ENCODE peak calls at places on chromosomes 11 and 22, in seven cellular contexts. W, Z, L, K, Q, C and E are unnamed samples.

GRCh38 chr22:23677701-23677995 is 13.2 kb upstream of the RGL4 start:
- DNase-seq in L (no peak), C (no peak), W (no peak), Z (no peak), Q (no peak), K (no peak), E (peak; percentile 82)

GRCh38 chr11:65852508-65853248 is 5.3 kb downstream of the CFL1 start:
- DNase-seq in L (no peak), K (no peak), Z (no peak), W (no peak), Q (no peak), C (no peak), E (no peak)

GRCh38 chr11:62439785-62440602 is 21.2 kb downstream of the SCGB1A1 start:
- DNase-seq in L (peak; percentile 78), Z (no peak), C (peak; percentile 72), Q (no peak), K (peak; percentile 59), W (no peak), E (no peak)

GRCh38 chr22:29152045-29152380 is 53.7 kb upstream of the EMID1 start:
- DNase-seq in L (no peak), W (no peak), Q (no peak), K (no peak), C (no peak), Z (no peak), E (no peak)

GRCh38 chr11:69080361-69080973 is 31.7 kb downstream of the TPCN2 start:
- DNase-seq in L (no peak), W (no peak), Q (no peak), K (no peak), C (no peak), Z (no peak), E (no peak)

GRCh38 chr22:29300467-29300806 is 6.0 kb upstream of the GAS2L1 start:
- DNase-seq in C (no peak), Q (no peak), Z (no peak), K (no peak), W (no peak), L (no peak), E (no peak)

GRCh38 chr11:121071456-121072236 is 29.4 kb upstream of the TECTA start:
- DNase-seq in L (no peak), W (no peak), C (no peak), K (no peak), Q (no peak), Z (no peak), E (no peak)

GRCh38 chr11:35182317-35182939 is 43.5 kb downstream of the CD44 start:
- DNase-seq in Q (no peak), Z (no peak), W (no peak), C (no peak), K (no peak), L (no peak), E (no peak)

GRCh38 chr22:26798433-26799065 is 141.2 kb downstream of the MIAT start:
- DNase-seq in Q (no peak), K (no peak), C (no peak), Z (no peak), W (no peak), L (no peak), E (no peak)

GRCh38 chr11:126265801-126266200 is 2.9 kb downstream of the SRPRA start:
- DNase-seq in Q (no peak), L (no peak), Z (no peak), K (no peak), W (no peak), C (no peak), E (no peak)

GRCh38 chr22:20239951-20240773 is 28.0 kb downstream of the RTN4R start:
- DNase-seq in K (no peak), Z (no peak), W (no peak), L (peak; percentile 78), C (peak; percentile 81), Q (no peak), E (peak; percentile 95)

GRCh38 chr11:66291303-66291705 is 390 bp upstream of the TMEM151A start:
- DNase-seq in Q (no peak), W (no peak), Z (no peak), K (no peak), L (no peak), C (no peak), E (no peak)

GRCh38 chr22:24937114-24937513 is 9.4 kb downstream of the LHFPL7 start:
- DNase-seq in K (no peak), Z (no peak), C (no peak), W (no peak), L (no peak), Q (no peak), E (peak; percentile 57)

GRCh38 chr11:65087827-65088226 is 3.8 kb downstream of the ZFPL1 start:
- DNase-seq in Q (no peak), C (no peak), Z (no peak), W (no peak), K (no peak), L (no peak), E (no peak)

GRCh38 chr22:22882033-22882717 is 5.4 kb upstream of the IGLL5 start:
- DNase-seq in W (no peak), Q (no peak), Z (no peak), L (no peak), C (no peak), K (no peak), E (no peak)

GRCh38 chr11:92557848-92558247 is 333.2 kb downstream of the FAT3 start:
- DNase-seq in Z (no peak), Q (no peak), K (no peak), C (no peak), W (no peak), L (no peak), E (no peak)

DNA sequence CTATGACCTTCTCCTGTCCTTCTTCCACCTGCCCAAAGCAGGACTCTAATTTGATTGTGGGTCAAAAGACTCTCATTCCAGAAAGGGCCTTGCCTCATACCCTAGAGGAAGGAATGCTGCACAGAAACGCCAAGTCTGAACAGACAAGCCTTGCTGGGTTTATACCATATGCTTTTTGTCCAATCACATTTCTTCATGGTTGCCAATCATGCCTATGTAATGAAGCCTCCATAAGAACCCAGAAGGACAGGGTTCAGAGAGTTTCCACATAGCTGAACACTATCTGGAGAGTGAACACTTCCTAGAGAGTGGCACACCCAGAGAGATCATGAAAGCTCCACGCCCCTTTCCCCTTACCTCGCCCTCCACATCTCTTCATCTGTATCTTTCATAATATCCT is 4.8 kb upstream of the SAA2 start:
- DNase-seq in K (no peak), L (no peak), Z (no peak), C (no peak), Q (no peak), W (no peak), E (no peak)
- TF ChIP-seq CTCF in K (no peak), L (no peak), Z (no peak), C (no peak), Q (no peak), W (no peak), E (no peak)

GRCh38 chr22:21683401-21683811 is 17.6 kb downstream of the PPIL2 start:
- DNase-seq in Z (no peak), L (no peak), W (peak; percentile 83), K (no peak), Q (no peak), C (no peak), E (no peak)
- H3K36me3 ChIP-seq in Z (peaks cover 46% of the 10 kb centered on the region), L (peaks cover 65% of the 10 kb centered on the region), W (peaks cover 13% of the 10 kb centered on the region), K (peaks cover 78% of the 10 kb centered on the region), Q (peaks cover 33% of the 10 kb centered on the region), C (peaks cover 74% of the 10 kb centered on the region), E (peaks cover 36% of the 10 kb centered on the region)

GRCh38 chr11:30585067-30585891 is 874 bp downstream of the MPPED2 start:
- DNase-seq in Q (no peak), W (peak; percentile 26), L (peak; percentile 20), Z (no peak), K (peak; percentile 56), C (peak; percentile 43), E (peak; percentile 44)

GRCh38 chr11:30585892-30586250 is 282 bp downstream of the MPPED2 start:
- DNase-seq in Q (no peak), C (peak; percentile 44), Z (no peak), K (peak; percentile 58), L (peak; percentile 30), W (peak; percentile 13), E (peak; percentile 57)

GRCh38 chr11:30583505-30584280 is 2.5 kb downstream of the MPPED2 start:
- DNase-seq in Z (no peak), L (peak; percentile 6), C (peak; percentile 19), W (no peak), K (peak; percentile 49), Q (no peak), E (peak; percentile 50)

GRCh38 chr11:30581646-30582045 is 4.5 kb downstream of the MPPED2 start:
- DNase-seq in Z (no peak), K (no peak), W (no peak), Q (no peak), C (no peak), L (no peak), E (no peak)

GRCh38 chr11:30586251-30587144 is at the start of gene MPPED2:
- DNase-seq in C (peak; percentile 53), L (peak; percentile 57), W (peak; percentile 25), Z (no peak), K (peak; percentile 78), Q (no peak), E (peak; percentile 81)
- TF ChIP-seq CTCF in C (peak; percentile 57), L (peak; percentile 16), W (peak; percentile 11), Z (peak; percentile 62), K (peak; percentile 52), Q (no peak), E (peak; percentile 71)

DNA sequence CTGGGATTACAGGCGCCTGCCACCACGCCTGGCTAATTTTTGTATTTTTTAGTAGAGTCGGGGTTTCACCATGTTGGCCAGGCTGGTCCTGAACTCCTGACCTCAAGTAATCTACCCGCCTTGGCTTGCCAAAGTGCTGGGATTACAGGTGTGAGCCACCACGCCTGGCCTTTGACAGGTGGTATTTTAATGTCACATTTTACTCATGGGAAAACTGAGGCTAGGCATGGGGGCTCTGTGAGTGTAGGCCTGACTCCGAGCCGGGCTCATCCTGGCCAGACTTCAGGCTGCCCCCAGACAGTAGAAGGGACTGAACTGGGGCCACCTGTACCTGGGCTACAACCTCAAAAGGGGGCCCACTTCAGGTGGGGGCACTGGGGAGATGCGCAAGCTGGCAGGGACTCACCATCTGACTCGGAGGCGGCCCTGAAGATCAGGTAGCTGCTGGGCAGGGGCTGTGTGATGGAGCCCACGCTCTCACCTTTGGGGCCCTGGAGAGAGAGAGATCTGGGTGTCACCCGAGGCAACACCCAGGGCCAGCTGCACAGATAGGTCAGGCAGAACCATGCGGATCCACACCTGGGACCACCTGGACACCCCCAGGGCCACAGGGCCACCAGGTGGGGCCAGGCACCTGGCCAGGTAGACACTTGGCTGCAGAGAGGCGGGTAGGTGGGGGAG is 45.8 kb downstream of the OSBPL5 start:
- DNase-seq in Z (no peak), L (no peak), W (no peak), K (no peak), C (peak; percentile 16), Q (no peak), E (no peak)
- H3K36me3 ChIP-seq in Z (peaks cover 19% of the 10 kb centered on the region), L (peaks cover 93% of the 10 kb centered on the region), W (no peaks in the 10 kb centered on the region), K (peaks cover 36% of the 10 kb centered on the region), C (peaks cover 45% of the 10 kb centered on the region), Q (no peaks in the 10 kb centered on the region), E (peaks cover 3% of the 10 kb centered on the region)